ENCODE peak calls at places on chromosomes 13 and 19, in seven cellular contexts. L is CD8-positive, alpha-beta T cell; F is cardiac muscle cell; Z is AG04450; T is neural progenitor cell; C is neuronal stem cell; Y is hepatocyte. X is an unnamed sample. For H3K27me3, the result is how much of the 10 kb centered on the place peaks cover.

GRCh38 chr13:101917833-101918755 is 465.6 kb downstream of the ITGBL1 start:
- DNase-seq in L (no peak), C (no peak), Z (no peak), F (no peak), T (peak), Y (no peak), X (peak)

GRCh38 chr13:111216166-111216960 is 101.3 kb downstream of the ARHGEF7 start:
- DNase-seq in T (peak), Z (no peak), F (peak), L (peak), Y (peak), C (peak), X (peak)

GRCh38 chr19:35986664-35987570 is 8.1 kb upstream of the SDHAF1 start:
- DNase-seq in L (peak), F (peak), C (no peak), T (peak), Y (peak), Z (no peak), X (peak)

GRCh38 chr13:36801035-36801434 is 18.0 kb upstream of the RFXAP start:
- DNase-seq in Y (no peak), Z (no peak), L (no peak), F (no peak), T (no peak), C (no peak), X (no peak)

GRCh38 chr13:108944760-108945159 is 315.3 kb downstream of the MYO16 start:
- DNase-seq in Y (no peak), T (no peak), C (no peak), Z (no peak), L (no peak), F (no peak), X (no peak)

GRCh38 chr13:57627663-57628062 is 3.9 kb upstream of the PCDH17 start:
- DNase-seq in T (peak), Y (peak), F (peak), C (no peak), L (no peak), Z (no peak), X (peak)

GRCh38 chr19:18832331-18833140 is 777 bp downstream of the UPF1 start:
- DNase-seq in F (peak), L (no peak), Y (peak), T (peak), C (peak), Z (no peak), X (peak)

GRCh38 chr13:111957913-111958450 is 109.0 kb upstream of the SOX1 start:
- DNase-seq in F (no peak), T (no peak), Z (no peak), C (no peak), Y (no peak), L (no peak), X (no peak)

DNA sequence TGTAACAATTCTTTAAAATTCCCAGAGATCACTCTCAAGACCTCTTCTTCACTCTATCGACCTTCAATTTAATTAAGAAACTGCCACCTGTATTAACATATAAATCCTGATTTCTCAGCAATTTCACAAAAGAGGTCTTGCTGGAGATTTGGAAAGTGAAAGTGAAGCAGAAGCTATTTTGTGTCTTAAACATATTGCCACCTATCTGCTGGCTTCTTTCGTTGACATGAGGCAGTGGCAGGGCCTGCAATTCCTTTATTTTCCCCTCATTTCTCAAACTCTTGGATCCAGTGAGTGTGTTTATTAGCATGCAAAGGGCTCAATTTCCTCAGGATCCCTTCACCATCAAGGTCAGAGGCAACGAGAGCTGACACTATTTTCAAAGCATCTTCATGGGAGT is 780.2 kb upstream of the SLITRK1 start:
- DNase-seq in L (no peak), F (no peak), T (no peak), Z (no peak), Y (no peak), C (no peak), X (no peak)
- H3K4me3 ChIP-seq in L (no peak), F (no peak), T (no peak), Z (no peak), Y (no peak), C (no peak), X (no peak)

GRCh38 chr13:66225071-66225470 is 1005.1 kb downstream of the PCDH9 start:
- DNase-seq in Z (no peak), C (no peak), Y (no peak), T (peak), F (no peak), L (no peak), X (no peak)

GRCh38 chr13:66219493-66219892 is 1010.6 kb downstream of the PCDH9 start:
- DNase-seq in C (peak), F (no peak), Y (no peak), L (no peak), T (peak), Z (no peak), X (no peak)

GRCh38 chr13:66224644-66225043 is 1005.5 kb downstream of the PCDH9 start:
- DNase-seq in L (no peak), C (no peak), Z (no peak), Y (no peak), T (peak), F (no peak), X (peak)

GRCh38 chr13:66222926-66223325 is 1007.2 kb downstream of the PCDH9 start:
- DNase-seq in T (no peak), F (no peak), Z (no peak), Y (no peak), L (no peak), C (no peak), X (no peak)

DNA sequence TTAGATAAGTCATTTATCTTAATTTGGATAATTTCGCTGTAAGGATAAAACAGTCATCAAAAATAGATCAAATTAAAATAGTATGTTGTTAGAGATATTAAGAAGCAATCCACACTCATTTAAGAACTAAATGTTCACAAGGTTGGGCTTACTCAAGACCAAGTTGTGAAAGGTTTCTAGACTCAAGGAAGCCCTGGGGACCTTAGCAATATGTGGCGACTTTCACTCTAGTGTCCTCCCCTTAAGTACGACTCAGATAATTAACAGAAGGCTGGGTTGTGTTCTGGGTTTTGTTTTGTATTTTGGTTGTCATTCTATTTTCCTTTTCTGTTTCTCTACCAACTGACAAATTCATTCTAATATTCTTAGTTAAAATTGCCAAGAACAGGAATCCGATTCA is 1008.0 kb downstream of the PCDH9 start:
- DNase-seq in C (no peak), Z (no peak), Y (no peak), L (no peak), T (no peak), F (no peak), X (no peak)
- H3K27me3 ChIP-seq in C (under half), Z (under half), Y (under half), L (under half), T (half or more), F (under half), X (under half)

GRCh38 chr13:112968910-112969691 is at the start of gene MCF2L:
- DNase-seq in T (peak), F (peak), Z (no peak), Y (peak), C (peak), L (peak), X (peak)

GRCh38 chr13:112966776-112967175 is 2.2 kb upstream of the MCF2L start:
- DNase-seq in C (no peak), T (no peak), F (no peak), Y (no peak), L (no peak), Z (no peak), X (no peak)

GRCh38 chr13:112969692-112970338 is 801 bp downstream of the MCF2L start:
- DNase-seq in C (no peak), T (no peak), Z (no peak), L (no peak), Y (no peak), F (no peak), X (peak)

GRCh38 chr13:112967666-112968379 is 1.2 kb upstream of the MCF2L start:
- DNase-seq in Y (no peak), Z (no peak), C (peak), T (peak), F (no peak), L (no peak), X (no peak)

GRCh38 chr13:112968380-112968909 is 569 bp upstream of the MCF2L start:
- DNase-seq in L (peak), F (peak), T (peak), Z (no peak), C (no peak), Y (peak), X (peak)
- H3K4me3 ChIP-seq in L (peak), F (peak), T (peak), Z (no peak), C (peak), Y (peak), X (peak)

GRCh38 chr13:93249918-93250306 is 23.3 kb downstream of the GPC6 start:
- DNase-seq in C (no peak), Y (no peak), T (no peak), F (no peak), Z (no peak), L (no peak), X (no peak)
- H3K27me3 ChIP-seq in C (under half), Y (under half), T (under half), F (under half), Z (under half), L (under half), X (under half)

GRCh38 chr19:21020298-21021227 is at the start of gene ZNF430:
- DNase-seq in Y (peak), L (peak), T (peak), C (peak), Z (peak), F (peak), X (peak)

GRCh38 chr19:21028969-21029268 is 8.5 kb downstream of the ZNF430 start:
- DNase-seq in Y (no peak), Z (no peak), L (no peak), T (no peak), F (no peak), C (no peak), X (no peak)

GRCh38 chr19:21023901-21024300 is 3.4 kb downstream of the ZNF430 start:
- DNase-seq in F (no peak), Z (no peak), T (no peak), L (no peak), C (no peak), Y (peak), X (peak)

GRCh38 chr19:21022996-21023395 is 2.5 kb downstream of the ZNF430 start:
- DNase-seq in C (no peak), T (no peak), Y (peak), L (no peak), F (no peak), Z (no peak), X (no peak)
- H3K4me3 ChIP-seq in C (no peak), T (no peak), Y (no peak), L (no peak), F (no peak), Z (no peak), X (no peak)

GRCh38 chr19:55083004-55083850 is 7.6 kb downstream of the EPS8L1 start:
- DNase-seq in Z (no peak), L (no peak), Y (no peak), T (no peak), F (no peak), C (no peak), X (peak)
- H3K27me3 ChIP-seq in Z (half or more), L (under half), Y (under half), T (half or more), F (half or more), C (under half), X (half or more)

DNA sequence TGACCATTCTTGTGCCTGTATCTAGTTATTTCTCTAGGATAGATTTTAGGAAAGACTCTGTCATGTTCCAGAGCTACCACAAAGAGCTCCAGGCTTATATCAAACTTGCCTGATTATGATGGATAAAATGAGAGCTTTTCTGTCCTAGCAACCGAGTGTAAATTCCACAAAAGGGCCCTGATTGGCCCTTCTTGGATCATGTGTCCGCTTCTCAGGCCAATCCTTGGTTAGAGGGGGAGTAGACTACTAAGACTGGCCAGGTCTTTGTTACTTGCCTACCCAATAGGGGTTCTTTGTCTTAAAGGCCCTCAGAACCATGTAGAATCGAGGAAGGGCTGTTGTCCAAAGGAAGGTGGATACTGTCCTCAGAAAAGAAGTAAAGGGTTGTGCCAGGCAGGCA is 2.4 kb downstream of the DHX34 start:
- DNase-seq in F (peak), Z (no peak), L (no peak), T (peak), C (no peak), Y (no peak), X (peak)
- H3K4me3 ChIP-seq in F (no peak), Z (no peak), L (no peak), T (no peak), C (no peak), Y (no peak), X (no peak)

DNA sequence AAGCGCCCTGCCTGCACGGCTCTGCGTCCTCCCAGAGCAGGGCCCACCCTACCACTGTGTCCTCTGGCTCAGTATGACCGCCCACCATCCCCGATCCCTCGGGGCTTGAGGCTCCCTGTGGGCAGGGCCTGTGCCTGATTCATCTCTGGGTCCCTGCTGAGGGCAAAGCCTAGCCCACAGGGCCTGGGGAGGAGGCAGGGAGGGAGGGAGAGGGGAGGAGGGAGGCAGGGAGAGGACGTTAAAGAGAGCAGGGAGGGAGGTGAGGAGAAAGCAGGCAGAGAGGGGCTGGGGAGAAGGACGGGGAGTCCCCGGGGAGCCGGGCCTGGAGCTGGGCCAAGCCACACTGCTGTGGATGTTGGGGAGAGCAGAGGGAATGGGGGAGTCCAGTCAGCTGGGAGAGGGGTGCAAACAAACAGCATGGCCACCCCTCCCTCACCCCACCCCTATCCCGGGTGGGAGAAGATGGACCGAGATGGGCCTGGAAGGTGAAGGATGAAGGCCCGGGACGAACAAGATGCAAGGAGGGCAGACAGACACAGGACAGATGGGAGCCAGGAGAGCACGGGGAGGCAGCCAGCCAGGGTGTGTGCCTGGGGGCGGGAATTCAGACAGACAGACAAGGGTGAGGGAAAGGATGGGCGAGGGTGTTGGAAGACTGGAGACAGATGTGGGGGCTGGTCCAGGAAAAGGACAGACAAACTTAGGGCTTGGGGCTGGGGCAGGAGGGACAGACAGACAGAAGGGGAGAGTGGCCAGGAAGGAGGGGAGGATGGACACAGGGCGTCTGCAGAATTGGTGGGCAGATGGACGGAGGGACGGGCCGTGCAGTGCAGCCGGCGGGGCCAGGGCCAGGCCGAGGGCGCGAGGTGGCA is 4.2 kb upstream of the ERFL start:
- DNase-seq in F (no peak), C (no peak), Y (no peak), L (no peak), T (no peak), Z (no peak), X (peak)
- H3K27me3 ChIP-seq in F (half or more), C (half or more), Y (half or more), L (under half), T (half or more), Z (half or more), X (half or more)

DNA sequence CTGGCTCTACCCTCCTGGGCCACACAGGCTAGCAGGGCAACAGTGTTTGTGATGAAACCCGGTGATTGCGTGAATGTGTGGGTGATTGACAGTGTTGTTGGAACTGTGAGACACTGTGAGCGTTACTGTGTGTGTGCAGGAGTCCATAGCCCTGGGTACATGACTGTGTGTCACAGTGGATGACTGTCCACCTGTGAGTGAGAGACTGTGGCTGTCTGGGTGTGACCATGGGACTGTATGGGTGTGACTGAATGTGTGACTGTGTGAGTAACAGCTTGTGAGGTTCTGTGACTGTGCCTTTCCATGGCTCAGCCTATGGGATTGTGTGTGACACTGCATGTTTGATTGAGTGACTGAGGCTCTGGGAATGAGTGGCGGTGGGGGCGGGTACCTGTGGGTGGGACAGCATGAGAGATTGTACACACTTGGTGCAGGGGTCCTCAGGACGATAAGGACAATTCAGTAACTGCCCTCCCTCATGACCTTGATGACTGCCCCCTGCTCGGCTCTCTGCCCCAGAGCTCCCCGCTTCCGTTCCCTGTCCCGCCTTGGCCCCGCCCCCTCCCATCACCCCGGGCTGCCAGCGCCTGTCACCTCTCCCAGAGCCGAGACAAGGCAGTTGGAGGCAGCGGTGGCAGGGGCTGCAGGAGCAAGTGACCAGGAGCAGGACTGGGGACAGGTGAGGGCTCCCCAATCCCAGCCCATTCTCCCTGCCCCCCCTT is at the start of gene GIPR:
- DNase-seq in F (peak), T (peak), Z (no peak), C (no peak), L (peak), Y (peak), X (peak)
- H3K4me3 ChIP-seq in F (peak), T (peak), Z (peak), C (peak), L (peak), Y (peak), X (peak)